ENCODE peak calls at places on chromosomes 3 and 15, in eight cellular contexts. T is gastrocnemius medialis, U is epithelial cell of esophagus, H is neural crest cell, Q is EH, O is hippocampal formation, Z is posterior cingulate gyrus, W is ELR. J is an unnamed sample.

GRCh38 chr15:56798639-56799038 is 65.3 kb upstream of the ZNF280D start:
- DNase-seq in T (peak), U (peak), H (no peak), Q (no peak), O (no peak), Z (no peak), W (no peak), J (no peak)

GRCh38 chr3:104960579-104960978 is 406.1 kb upstream of the ALCAM start:
- DNase-seq in T (no peak), U (no peak), H (no peak), Q (peak), O (no peak), Z (no peak), W (peak), J (no peak)

GRCh38 chr3:170532573-170532972 is 53.3 kb downstream of the SLC7A14 start:
- DNase-seq in T (no peak), U (no peak), H (no peak), Q (no peak), O (no peak), Z (no peak), W (no peak), J (no peak)

GRCh38 chr15:101187820-101188516 is 63.9 kb downstream of the CHSY1 start:
- DNase-seq in T (no peak), U (no peak), H (no peak), Q (peak), O (no peak), Z (no peak), W (peak), J (no peak)

GRCh38 chr15:25596644-25597562 is 158.1 kb upstream of the UBE3A start:
- DNase-seq in T (no peak), U (no peak), H (no peak), Q (no peak), O (no peak), Z (no peak), W (no peak), J (no peak)

GRCh38 chr3:55591893-55592292 is 104.8 kb upstream of the WNT5A start:
- DNase-seq in T (no peak), U (peak), H (no peak), Q (peak), O (peak), Z (no peak), W (no peak), J (no peak)

GRCh38 chr3:38606561-38606960 is 42.9 kb downstream of the SCN5A start:
- DNase-seq in T (no peak), U (no peak), H (no peak), Q (no peak), O (no peak), Z (no peak), W (no peak), J (no peak)

GRCh38 chr15:98085003-98085639 is 124.6 kb downstream of the ARRDC4 start:
- DNase-seq in T (peak), U (peak), H (peak), Q (peak), O (peak), Z (no peak), W (peak), J (peak)

GRCh38 chr15:85533949-85534543 is 153.6 kb downstream of the AKAP13 start:
- DNase-seq in T (no peak), U (no peak), H (no peak), Q (no peak), O (no peak), Z (no peak), W (no peak), J (no peak)

GRCh38 chr3:43098761-43099160 is 7.1 kb downstream of the POMGNT2 start:
- DNase-seq in T (no peak), U (no peak), H (no peak), Q (no peak), O (no peak), Z (no peak), W (no peak), J (no peak)

GRCh38 chr15:65032823-65033537 is 3.5 kb upstream of the MTFMT start:
- DNase-seq in T (no peak), U (peak), H (peak), Q (peak), O (peak), Z (no peak), W (peak), J (no peak)

GRCh38 chr3:34858067-34858466 is 781.3 kb upstream of the ARPP21 start:
- DNase-seq in T (no peak), U (no peak), H (no peak), Q (no peak), O (no peak), Z (no peak), W (no peak), J (no peak)

GRCh38 chr3:66931699-66932098 is 66.4 kb upstream of the KBTBD8 start:
- DNase-seq in T (no peak), U (no peak), H (no peak), Q (no peak), O (no peak), Z (no peak), W (no peak), J (no peak)